ENCODE peak calls at places on chromosomes 7 and 10, in eight cellular contexts. P is Caco-2, B is ovary, G is heart left ventricle, L is mesendoderm, S is adrenal gland, O is IMR-90, E is sigmoid colon. T is an unnamed sample. For H3K4me1, the result is how much of the 10 kb centered on the place peaks cover.

GRCh38 chr10:80453715-80454525 is at the start of gene TSPAN14:
- DNase-seq in E (peak), L (peak), B (peak), O (peak), P (peak), G (peak), S (peak), T (peak)

GRCh38 chr10:126843299-126843934 is 61.8 kb upstream of the DOCK1 start:
- DNase-seq in L (no peak), P (no peak), E (no peak), G (no peak), O (no peak), S (no peak), B (no peak), T (no peak)

GRCh38 chr7:147423875-147424274 is 1166.7 kb upstream of the C7orf33 start:
- DNase-seq in P (no peak), E (no peak), B (no peak), G (no peak), L (peak), S (no peak), O (no peak), T (no peak)

GRCh38 chr7:46508541-46508940 is 587.5 kb upstream of the IGFBP3 start:
- DNase-seq in L (no peak), P (no peak), B (no peak), S (no peak), O (no peak), G (no peak), E (no peak), T (no peak)

GRCh38 chr7:30136339-30136738 is 1.6 kb downstream of the MTURN start:
- DNase-seq in G (no peak), O (no peak), S (no peak), E (no peak), B (peak), L (no peak), P (no peak), T (no peak)

GRCh38 chr10:103765981-103766380 is 89.4 kb downstream of the SH3PXD2A start:
- DNase-seq in L (no peak), G (peak), E (no peak), O (peak), B (no peak), S (peak), P (no peak), T (no peak)

GRCh38 chr7:128791121-128791967 is 424 bp upstream of the CCDC136 start:
- DNase-seq in P (peak), G (peak), S (peak), E (peak), B (peak), O (peak), L (peak), T (peak)

GRCh38 chr10:132785433-132786278 is at the start of gene NKX6-2:
- DNase-seq in B (no peak), S (no peak), L (no peak), O (no peak), P (no peak), G (no peak), E (no peak), T (no peak)

GRCh38 chr10:15344876-15345285 is 26.2 kb downstream of the FAM171A1 start:
- DNase-seq in S (no peak), O (peak), L (no peak), P (no peak), E (no peak), B (no peak), G (no peak), T (peak)

GRCh38 chr10:14325325-14325955 is 5.3 kb downstream of the FRMD4A start:
- DNase-seq in L (peak), O (peak), S (peak), G (no peak), P (peak), E (no peak), B (peak), T (peak)

GRCh38 chr7:87154569-87154968 is 2.3 kb downstream of the DMTF1 start:
- DNase-seq in S (no peak), B (no peak), O (no peak), G (no peak), E (no peak), P (no peak), L (peak), T (no peak)

GRCh38 chr10:84244651-84245270 is at the start of gene RGR:
- DNase-seq in E (peak), B (no peak), L (no peak), O (no peak), S (no peak), G (no peak), P (no peak), T (no peak)

GRCh38 chr7:67803789-67804188 is 807.2 kb downstream of the TYW1 start:
- DNase-seq in L (no peak), S (no peak), B (no peak), E (no peak), O (no peak), P (no peak), G (no peak), T (no peak)

GRCh38 chr7:39187130-39187529 is 209.4 kb downstream of the POU6F2 start:
- DNase-seq in L (peak), S (no peak), E (no peak), O (no peak), P (no peak), G (no peak), B (no peak), T (no peak)

GRCh38 chr7:19051767-19052375 is 65.6 kb downstream of the TWIST1 start:
- DNase-seq in O (peak), B (no peak), G (no peak), L (peak), P (peak), S (peak), E (no peak), T (no peak)

GRCh38 chr10:121741246-121741645 is 143.0 kb upstream of the FGFR2 start:
- DNase-seq in P (no peak), G (no peak), L (no peak), S (no peak), O (peak), B (no peak), E (no peak), T (no peak)

DNA sequence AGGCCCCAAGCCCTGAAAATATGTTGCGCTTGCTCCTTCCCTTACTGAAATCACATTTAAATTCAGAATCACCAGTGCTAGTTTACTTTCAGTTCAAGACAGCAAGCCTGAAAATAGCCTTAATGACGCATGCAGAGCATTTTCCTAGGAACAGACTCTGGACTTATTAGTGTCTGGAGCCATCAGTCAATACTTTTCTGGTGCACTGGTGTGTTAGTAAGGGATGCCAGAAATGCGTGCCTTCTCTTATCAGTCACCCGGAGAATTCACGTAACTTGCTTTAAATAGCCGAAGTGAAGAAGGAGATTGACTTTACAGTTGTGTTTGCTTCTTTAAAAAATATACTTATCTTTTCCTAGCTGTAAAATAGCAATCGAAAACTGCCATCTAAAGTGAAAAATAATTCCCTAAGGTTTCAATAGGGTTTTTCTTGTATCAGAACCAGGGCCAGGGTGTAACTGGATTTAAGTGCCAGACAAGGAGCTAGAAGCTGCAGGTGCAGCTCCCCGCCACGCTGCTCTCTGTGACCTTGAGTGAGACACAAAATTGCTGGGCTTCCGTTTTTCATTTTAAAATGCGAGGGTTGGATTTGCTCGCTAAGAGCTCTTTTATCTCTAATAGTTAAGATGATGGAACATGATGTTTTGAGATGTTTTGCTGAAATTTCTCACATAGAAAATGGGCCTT is 177.8 kb downstream of the NSUN6 start:
- DNase-seq in P (no peak), O (peak), L (no peak), E (no peak), G (no peak), B (peak), S (peak), T (no peak)
- H3K4me1 ChIP-seq in P (under half), O (under half), L (under half), E (under half), G (under half), B (under half), S (under half), T (under half)

GRCh38 chr7:155388561-155388960 is 69.4 kb upstream of the EN2 start:
- DNase-seq in O (no peak), B (no peak), S (no peak), E (no peak), L (no peak), P (no peak), G (no peak), T (no peak)
- H3K4me1 ChIP-seq in O (under half), B (under half), S (under half), E (under half), L (under half), P (under half), G (under half), T (under half)

GRCh38 chr7:134852626-134853025 is 73.2 kb downstream of the CALD1 start:
- DNase-seq in L (no peak), G (no peak), O (no peak), E (no peak), P (no peak), S (no peak), B (no peak), T (no peak)
- H3K4me1 ChIP-seq in L (under half), G (half or more), O (under half), E (half or more), P (under half), S (under half), B (under half), T (under half)

DNA sequence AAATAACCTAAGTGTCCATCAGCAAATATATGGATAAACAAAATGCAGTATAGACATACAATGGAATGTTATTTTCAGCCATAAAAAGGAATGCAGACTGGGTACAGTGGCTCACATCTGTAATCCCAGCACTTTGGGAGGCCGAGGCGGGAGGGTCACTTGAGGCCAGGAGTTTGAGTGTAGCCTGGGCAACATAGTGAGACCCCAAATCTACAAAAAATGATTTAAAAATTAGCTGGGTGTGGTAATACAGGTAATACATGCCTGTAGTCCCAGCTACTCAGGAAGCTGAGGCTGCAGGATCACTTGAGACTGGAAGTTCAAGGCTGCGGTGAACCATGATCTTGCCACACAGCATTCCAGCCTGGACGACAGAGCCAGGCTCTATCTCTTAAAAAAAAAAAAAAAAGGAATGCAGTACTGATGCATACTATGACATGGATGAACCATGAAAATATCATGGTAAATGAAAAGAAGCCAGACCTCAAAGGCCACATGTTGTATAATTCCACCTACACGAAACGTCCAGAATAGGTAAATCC is 6.9 kb downstream of the MCMBP start:
- DNase-seq in B (no peak), G (no peak), E (no peak), P (no peak), S (no peak), O (no peak), L (no peak), T (no peak)
- H3K4me1 ChIP-seq in B (under half), G (under half), E (under half), P (under half), S (under half), O (under half), L (under half), T (under half)

GRCh38 chr7:36155811-36156361 is 2.8 kb downstream of the EEPD1 start:
- DNase-seq in B (peak), E (peak), P (no peak), O (peak), S (peak), L (peak), G (no peak), T (peak)
- H3K4me1 ChIP-seq in B (under half), E (half or more), P (under half), O (under half), S (under half), L (under half), G (half or more), T (under half)

DNA sequence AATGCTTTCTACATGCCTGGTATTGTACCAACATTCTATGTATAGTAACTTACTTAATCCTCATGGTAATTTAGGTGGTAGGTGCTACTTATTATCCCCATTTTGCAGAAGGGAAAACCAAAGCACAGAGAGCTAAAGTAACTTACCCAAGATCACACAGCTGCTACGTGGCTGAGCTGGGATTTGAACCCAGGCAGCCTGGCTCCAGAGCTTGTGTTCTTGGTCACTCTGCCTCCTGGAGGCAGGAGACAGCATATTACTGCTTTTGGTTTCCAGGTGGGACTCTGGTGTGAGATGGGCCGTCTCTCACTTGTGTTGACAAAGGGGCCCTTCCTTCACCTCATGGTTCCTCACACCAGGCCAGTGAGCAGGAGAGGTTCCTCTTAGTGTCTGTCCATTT is 79.8 kb upstream of the PPIF start:
- DNase-seq in G (no peak), E (no peak), O (no peak), L (peak), B (no peak), S (no peak), P (no peak), T (no peak)
- H3K4me1 ChIP-seq in G (half or more), E (half or more), O (under half), L (under half), B (under half), S (under half), P (under half), T (under half)